ENCODE peak calls at places on chromosome 7, in eight cellular contexts. T, Y, D, S, A, W, Q and R are unnamed samples.

GRCh38 chr7:91582799-91583230 is 297.7 kb downstream of the MTERF1 start:
- DNase-seq in D (no peak), A (no peak), Q (no peak), T (no peak), S (no peak), W (no peak), Y (no peak), R (no peak)

GRCh38 chr7:98211676-98212531 is 665 bp downstream of the BHLHA15 start:
- DNase-seq in W (no peak), D (no peak), Q (no peak), A (no peak), T (peak), S (no peak), Y (peak), R (no peak)

GRCh38 chr7:26520483-26520882 is 228.8 kb downstream of the SNX10 start:
- DNase-seq in D (no peak), A (no peak), Y (no peak), W (no peak), T (no peak), Q (no peak), S (no peak), R (no peak)

GRCh38 chr7:150931199-150931869 is 46.8 kb downstream of the KCNH2 start:
- DNase-seq in T (no peak), A (no peak), Q (peak), D (no peak), Y (no peak), W (no peak), S (no peak), R (peak)

GRCh38 chr7:38629621-38630020 is 1.6 kb downstream of the AMPH start:
- DNase-seq in D (no peak), W (no peak), Y (peak), S (no peak), Q (no peak), A (no peak), T (peak), R (no peak)

GRCh38 chr7:15515201-15515777 is 46.5 kb downstream of the AGMO start:
- DNase-seq in S (no peak), W (no peak), Y (no peak), Q (no peak), T (no peak), A (no peak), D (no peak), R (no peak)

GRCh38 chr7:111987115-111987826 is 218.9 kb downstream of the DOCK4 start:
- DNase-seq in Y (no peak), Q (no peak), D (peak), T (no peak), W (no peak), A (no peak), S (no peak), R (no peak)

GRCh38 chr7:132837529-132837928 is 244.4 kb downstream of the CHCHD3 start:
- DNase-seq in Y (no peak), Q (no peak), S (no peak), T (no peak), W (no peak), A (no peak), D (no peak), R (no peak)

GRCh38 chr7:85102813-85103350 is 84.0 kb downstream of the SEMA3D start:
- DNase-seq in T (no peak), S (no peak), D (no peak), A (no peak), W (no peak), Y (no peak), Q (no peak), R (no peak)

GRCh38 chr7:28922618-28923331 is 35.4 kb downstream of the TRIL start:
- DNase-seq in D (peak), T (peak), Q (peak), A (peak), W (no peak), S (peak), Y (peak), R (peak)

GRCh38 chr7:5523052-5523711 is 99.5 kb upstream of the TNRC18 start:
- DNase-seq in W (no peak), T (no peak), A (no peak), Q (no peak), Y (peak), S (no peak), D (peak), R (peak)

GRCh38 chr7:68587599-68587998 is 1010.7 kb upstream of the AUTS2 start:
- DNase-seq in Y (no peak), W (no peak), S (no peak), A (no peak), T (no peak), Q (no peak), D (no peak), R (no peak)

GRCh38 chr7:96713037-96713436 is 3.4 kb upstream of the SEM1 start:
- DNase-seq in Q (no peak), W (no peak), Y (no peak), S (no peak), D (no peak), A (no peak), T (no peak), R (no peak)

GRCh38 chr7:22728416-22729029 is 1.5 kb downstream of the IL6 start:
- DNase-seq in D (peak), A (peak), Q (no peak), Y (peak), S (no peak), T (no peak), W (no peak), R (peak)

GRCh38 chr7:43249808-43250145 is 137.3 kb downstream of the HECW1 start:
- DNase-seq in W (no peak), Y (no peak), S (no peak), Q (no peak), T (peak), A (no peak), D (no peak), R (no peak)

GRCh38 chr7:90401989-90402388 is 1.3 kb upstream of the CLDN12 start:
- DNase-seq in D (no peak), W (no peak), S (no peak), Q (no peak), A (no peak), Y (no peak), T (no peak), R (no peak)

GRCh38 chr7:50667338-50667737 is 102.1 kb upstream of the DDC start:
- DNase-seq in W (no peak), S (no peak), Q (no peak), T (no peak), A (no peak), Y (no peak), D (no peak), R (no peak)

GRCh38 chr7:112511451-112512220 is 30.8 kb downstream of the LSMEM1 start:
- DNase-seq in D (no peak), A (no peak), T (no peak), Y (no peak), S (no peak), W (no peak), Q (no peak), R (no peak)

GRCh38 chr7:47721670-47722069 is 139.8 kb upstream of the TNS3 start:
- DNase-seq in D (peak), W (no peak), Y (no peak), Q (no peak), S (no peak), A (no peak), T (no peak), R (no peak)

GRCh38 chr7:46239856-46240255 is 318.8 kb upstream of the IGFBP3 start:
- DNase-seq in Y (no peak), W (no peak), T (no peak), S (no peak), A (no peak), D (no peak), Q (no peak), R (no peak)

GRCh38 chr7:131843862-131844261 is 287.4 kb upstream of the PODXL start:
- DNase-seq in W (no peak), T (no peak), A (no peak), Y (no peak), D (peak), Q (no peak), S (peak), R (no peak)

GRCh38 chr7:360454-361100 is 70.6 kb downstream of the FOXL3 start:
- DNase-seq in Y (peak), S (no peak), W (no peak), T (no peak), D (no peak), Q (no peak), A (no peak), R (no peak)

GRCh38 chr7:151446412-151446811 is 6.5 kb upstream of the CRYGN start:
- DNase-seq in D (no peak), Y (no peak), S (no peak), W (no peak), A (no peak), Q (no peak), T (no peak), R (no peak)

GRCh38 chr7:131493559-131493958 is 62.9 kb downstream of the PODXL start:
- DNase-seq in S (no peak), T (no peak), Y (peak), D (no peak), A (no peak), W (no peak), Q (no peak), R (no peak)

GRCh38 chr7:133436014-133436428 is 183.1 kb downstream of the EXOC4 start:
- DNase-seq in S (no peak), Y (no peak), T (no peak), A (no peak), W (no peak), Q (no peak), D (peak), R (no peak)

GRCh38 chr7:104980969-104981670 is 32.9 kb upstream of the KMT2E start:
- DNase-seq in A (peak), Y (peak), S (no peak), T (no peak), Q (no peak), W (no peak), D (peak), R (peak)

GRCh38 chr7:954330-955238 is at the start of gene ADAP1:
- DNase-seq in T (no peak), Y (peak), W (no peak), Q (no peak), A (peak), S (no peak), D (peak), R (peak)

GRCh38 chr7:81025360-81025759 is 106.5 kb upstream of the SEMA3C start:
- DNase-seq in D (peak), Y (no peak), S (no peak), T (no peak), W (no peak), A (no peak), Q (no peak), R (no peak)

GRCh38 chr7:44448922-44449321 is 41.5 kb downstream of the NUDCD3 start:
- DNase-seq in Y (no peak), A (no peak), W (no peak), D (no peak), S (no peak), Q (no peak), T (no peak), R (no peak)

GRCh38 chr7:44445986-44446671 is 44.3 kb downstream of the NUDCD3 start:
- DNase-seq in A (no peak), T (peak), S (no peak), D (no peak), W (no peak), Q (no peak), Y (no peak), R (no peak)

GRCh38 chr7:44449531-44449930 is 40.9 kb downstream of the NUDCD3 start:
- DNase-seq in W (no peak), D (no peak), Q (no peak), A (no peak), T (no peak), Y (no peak), S (no peak), R (no peak)

GRCh38 chr7:44447874-44448425 is 42.5 kb downstream of the NUDCD3 start:
- DNase-seq in Q (no peak), A (no peak), W (no peak), S (no peak), Y (no peak), D (no peak), T (no peak), R (no peak)

GRCh38 chr7:44448456-44448855 is 42.0 kb downstream of the NUDCD3 start:
- DNase-seq in Q (no peak), Y (no peak), S (no peak), A (no peak), W (no peak), D (no peak), T (no peak), R (no peak)
- TF ChIP-seq CTCF in Q (no peak), Y (no peak), S (no peak), A (no peak), W (no peak), D (no peak), T (no peak), R (no peak)

GRCh38 chr7:100371561-100372171 is 1.6 kb upstream of the PILRA start:
- DNase-seq in A (no peak), Y (no peak), T (no peak), S (no peak), D (no peak), W (no peak), Q (no peak), R (no peak)

GRCh38 chr7:100372256-100372655 is 1.0 kb upstream of the PILRA start:
- DNase-seq in Q (no peak), W (no peak), A (no peak), Y (no peak), D (no peak), T (no peak), S (no peak), R (no peak)

GRCh38 chr7:100372694-100373093 is 593 bp upstream of the PILRA start:
- DNase-seq in A (no peak), D (no peak), S (no peak), Y (no peak), W (no peak), T (no peak), Q (no peak), R (no peak)

GRCh38 chr7:100373261-100373831 is at the start of gene PILRA:
- DNase-seq in Y (no peak), D (no peak), T (no peak), A (no peak), S (no peak), Q (no peak), W (no peak), R (no peak)

GRCh38 chr7:100374601-100375000 is 1.3 kb downstream of the PILRA start:
- DNase-seq in W (no peak), Y (no peak), S (no peak), D (no peak), T (no peak), A (no peak), Q (no peak), R (no peak)
- TF ChIP-seq CTCF in W (no peak), Y (no peak), S (no peak), D (no peak), T (no peak), A (no peak), Q (no peak), R (no peak)

GRCh38 chr7:102220229-102220850 is 66.3 kb upstream of the SH2B2 start:
- DNase-seq in A (no peak), Q (no peak), S (no peak), D (peak), W (no peak), Y (peak), T (no peak), R (no peak)
- TF ChIP-seq CTCF in A (no peak), Q (no peak), S (no peak), D (no peak), W (no peak), Y (no peak), T (no peak), R (no peak)

GRCh38 chr7:55557666-55558188 is 14.6 kb downstream of the VOPP1 start:
- DNase-seq in D (no peak), Y (no peak), W (no peak), Q (no peak), A (peak), T (no peak), S (no peak), R (peak)
- TF ChIP-seq CTCF in D (no peak), Y (no peak), W (no peak), Q (no peak), A (no peak), T (no peak), S (no peak), R (no peak)

GRCh38 chr7:121961491-121961890 is 88.5 kb downstream of the PTPRZ1 start:
- DNase-seq in S (no peak), Q (no peak), A (no peak), T (no peak), W (no peak), D (no peak), Y (no peak), R (no peak)

GRCh38 chr7:121966538-121967332 is 93.8 kb downstream of the PTPRZ1 start:
- DNase-seq in S (no peak), A (no peak), T (no peak), D (no peak), W (no peak), Y (no peak), Q (no peak), R (no peak)

DNA sequence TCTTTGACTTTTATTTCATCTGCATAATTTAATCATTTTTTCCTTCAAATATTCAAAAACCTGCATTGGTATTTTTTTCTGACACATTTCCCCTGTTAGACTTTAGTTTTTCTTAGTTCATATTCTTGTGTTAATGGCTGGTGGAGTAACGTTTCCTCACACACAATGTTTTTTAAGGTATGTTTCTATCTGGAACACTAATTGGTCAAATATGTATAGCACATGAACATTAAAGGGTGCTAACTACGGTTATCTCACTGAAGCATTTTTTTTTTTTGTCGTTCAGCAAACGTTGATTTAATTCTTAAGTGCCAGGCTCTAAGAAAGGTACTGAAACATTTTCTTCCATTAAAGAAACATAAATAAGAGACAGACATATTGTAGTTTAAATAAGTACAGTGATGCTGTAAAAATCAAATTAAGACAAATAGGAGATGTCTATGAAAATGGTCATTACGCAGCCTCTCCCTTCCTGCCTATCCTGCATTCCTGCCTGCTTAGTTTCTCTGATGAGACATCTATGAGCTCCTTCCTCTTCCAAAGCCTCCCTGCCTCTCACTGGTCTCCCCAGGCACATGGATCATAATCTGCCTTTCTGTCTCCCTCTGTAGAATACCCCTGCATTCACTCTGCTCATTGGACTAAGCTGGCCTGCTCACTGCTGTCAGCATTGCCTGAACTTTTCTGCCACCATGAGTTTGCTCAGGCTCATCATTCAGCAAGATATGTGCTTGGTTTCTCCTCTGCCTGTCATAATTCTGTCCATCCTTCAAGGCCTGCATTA is 87.9 kb downstream of the PTPRZ1 start:
- DNase-seq in W (no peak), Q (no peak), Y (peak), D (peak), A (no peak), T (no peak), S (no peak), R (no peak)
- TF ChIP-seq CTCF in W (no peak), Q (peak), Y (no peak), D (peak), A (no peak), T (no peak), S (no peak), R (no peak)

DNA sequence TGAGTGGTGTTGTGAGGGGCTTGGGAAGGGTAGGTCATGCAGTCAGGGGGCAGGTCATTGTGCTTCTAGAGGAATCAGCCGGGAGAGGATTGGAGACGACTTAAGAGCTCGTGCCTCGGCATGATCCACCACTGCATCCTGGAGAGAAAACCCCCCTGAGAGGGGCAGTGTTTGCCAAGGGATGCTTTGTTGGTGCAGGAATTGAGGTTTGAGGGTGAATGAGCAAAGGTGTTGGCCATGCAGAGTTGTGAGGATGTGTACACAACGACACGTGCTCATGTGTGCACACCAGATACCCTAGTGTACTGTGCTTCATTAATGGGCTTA is 85.6 kb upstream of the ANLN start:
- DNase-seq in S (no peak), T (no peak), Y (no peak), D (no peak), A (no peak), Q (no peak), W (no peak), R (no peak)
- TF ChIP-seq CTCF in S (no peak), T (no peak), Y (no peak), D (no peak), A (no peak), Q (peak), W (no peak), R (no peak)

DNA sequence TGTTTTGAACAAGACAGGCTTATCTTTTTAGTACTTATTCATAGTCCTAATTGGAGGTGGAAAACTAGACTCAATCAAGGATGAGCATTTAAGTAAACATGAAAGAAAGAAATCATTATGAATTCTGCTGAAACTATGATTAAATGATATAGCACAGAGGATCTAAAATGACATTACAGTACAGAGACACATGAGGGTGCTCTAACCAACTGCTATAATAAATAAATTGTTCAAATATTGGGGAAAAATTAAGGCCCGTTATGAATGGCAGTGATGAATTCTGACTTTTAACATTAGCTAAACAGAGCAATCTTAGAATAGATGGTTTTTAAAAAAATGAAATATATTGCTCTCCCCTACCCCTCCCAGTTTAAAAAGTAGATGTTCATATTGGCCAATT is 10.3 kb downstream of the WNT2 start:
- DNase-seq in Q (no peak), W (no peak), A (no peak), D (no peak), Y (no peak), S (no peak), T (no peak), R (no peak)
- TF ChIP-seq CTCF in Q (no peak), W (no peak), A (no peak), D (no peak), Y (peak), S (no peak), T (peak), R (no peak)